ENCODE peak calls at places on chromosomes 6 and 20, in six cellular contexts. X is cardiac muscle cell, V is Peyer's patch, B is uterus, F is A549, G is mucosa of descending colon. L is an unnamed sample.
A peak's percentile ranks its signal among the peaks of the same experiment; 100 is the strongest.

GRCh38 chr6:10460096-10460495 is 45.2 kb upstream of the TFAP2A start:
- DNase-seq in X (no peak), V (no peak), B (no peak), F (no peak), G (no peak), L (no peak)

GRCh38 chr6:6125495-6125894 is 118.8 kb upstream of the NRN1 start:
- DNase-seq in X (peak; percentile 2), V (no peak), B (no peak), F (no peak), G (no peak), L (no peak)

GRCh38 chr20:15220778-15221565 is 883.6 kb upstream of the FLRT3 start:
- DNase-seq in X (no peak), V (no peak), B (no peak), F (no peak), G (no peak), L (no peak)

GRCh38 chr6:47724300-47724699 is 25.9 kb downstream of the ADGRF4 start:
- DNase-seq in X (no peak), V (no peak), B (no peak), F (no peak), G (no peak), L (no peak)

GRCh38 chr6:137808191-137808590 is 58.9 kb upstream of the TNFAIP3 start:
- DNase-seq in X (no peak), V (no peak), B (no peak), F (peak; percentile 19), G (no peak), L (no peak)

GRCh38 chr6:167163476-167164011 is 5.8 kb upstream of the GPR31 start:
- DNase-seq in X (no peak), V (no peak), B (no peak), F (no peak), G (no peak), L (no peak)

GRCh38 chr20:38260378-38261053 is at the start of gene KIAA1755:
- DNase-seq in X (peak; percentile 8), V (peak; percentile 38), B (peak; percentile 59), F (no peak), G (no peak), L (peak; percentile 82)

GRCh38 chr6:166796610-166797009 is 159.7 kb downstream of the RNASET2 start:
- DNase-seq in X (no peak), V (no peak), B (no peak), F (no peak), G (no peak), L (no peak)

GRCh38 chr6:35062676-35063574 is 78.2 kb downstream of the TCP11 start:
- DNase-seq in X (no peak), V (no peak), B (no peak), F (no peak), G (no peak), L (no peak)

GRCh38 chr6:56259682-56260081 is 12.3 kb upstream of the COL21A1 start:
- DNase-seq in X (peak; percentile 54), V (no peak), B (no peak), F (no peak), G (no peak), L (no peak)

GRCh38 chr6:32501016-32501415 is 29.1 kb downstream of the HLA-DRB5 start:
- DNase-seq in X (no peak), V (no peak), B (no peak), F (no peak), G (no peak), L (no peak)

GRCh38 chr6:6678185-6678671 is 89.7 kb downstream of the LY86 start:
- DNase-seq in X (no peak), V (peak; percentile 72), B (no peak), F (peak; percentile 74), G (peak; percentile 69), L (no peak)

GRCh38 chr6:156582509-156582992 is 194.6 kb upstream of the ARID1B start:
- DNase-seq in X (no peak), V (no peak), B (no peak), F (no peak), G (peak; percentile 35), L (no peak)

GRCh38 chr20:6122111-6122872 is 538 bp downstream of the FERMT1 start:
- DNase-seq in X (peak; percentile 72), V (no peak), B (no peak), F (peak; percentile 45), G (peak; percentile 46), L (peak; percentile 72)

GRCh38 chr6:2902470-2902762 is 693 bp downstream of the SERPINB9 start:
- DNase-seq in X (no peak), V (no peak), B (peak; percentile 39), F (no peak), G (no peak), L (no peak)

GRCh38 chr6:50714487-50715379 is 1.4 kb downstream of the TFAP2D start:
- DNase-seq in X (peak; percentile 3), V (no peak), B (no peak), F (no peak), G (no peak), L (no peak)

GRCh38 chr20:22940350-22940749 is 94.8 kb upstream of the SSTR4 start:
- DNase-seq in X (no peak), V (no peak), B (no peak), F (no peak), G (no peak), L (no peak)

GRCh38 chr6:1601616-1602355 is 7.9 kb upstream of the FOXC1 start:
- DNase-seq in X (no peak), V (peak; percentile 40), B (no peak), F (no peak), G (no peak), L (no peak)

GRCh38 chr20:10658051-10658823 is 15.6 kb downstream of the JAG1 start:
- DNase-seq in X (no peak), V (no peak), B (no peak), F (no peak), G (no peak), L (no peak)
- H3K9me3 ChIP-seq in X (no peaks in the 10 kb centered on the region), V (no peaks in the 10 kb centered on the region), B (no peaks in the 10 kb centered on the region), F (no peaks in the 10 kb centered on the region), G (no peaks in the 10 kb centered on the region), L (no peaks in the 10 kb centered on the region)

GRCh38 chr20:52754366-52754765 is 217.8 kb upstream of the TSHZ2 start:
- DNase-seq in X (no peak), V (no peak), B (no peak), F (no peak), G (no peak), L (no peak)
- TF ChIP-seq CTCF in X (no peak), V (no peak), B (no peak), F (no peak), G (no peak), L (no peak)

GRCh38 chr6:170139531-170139930 is 151.3 kb downstream of the DLL1 start:
- DNase-seq in X (no peak), V (peak; percentile 32), B (peak; percentile 5), F (no peak), G (no peak), L (peak; percentile 51)

GRCh38 chr6:170143401-170144150 is 147.3 kb downstream of the DLL1 start:
- DNase-seq in X (no peak), V (peak; percentile 18), B (peak; percentile 0), F (no peak), G (no peak), L (peak; percentile 22)

GRCh38 chr6:170140129-170140528 is 150.7 kb downstream of the DLL1 start:
- DNase-seq in X (no peak), V (peak; percentile 34), B (no peak), F (no peak), G (no peak), L (peak; percentile 20)

GRCh38 chr6:170144952-170145587 is 145.8 kb downstream of the DLL1 start:
- DNase-seq in X (no peak), V (no peak), B (no peak), F (no peak), G (no peak), L (no peak)

GRCh38 chr6:170142559-170142958 is 148.3 kb downstream of the DLL1 start:
- DNase-seq in X (no peak), V (peak; percentile 25), B (no peak), F (no peak), G (no peak), L (peak; percentile 11)
- H3K9me3 ChIP-seq in X (no peaks in the 10 kb centered on the region), V (no peaks in the 10 kb centered on the region), B (no peaks in the 10 kb centered on the region), F (no peaks in the 10 kb centered on the region), G (peaks cover 6% of the 10 kb centered on the region), L (no peaks in the 10 kb centered on the region)

DNA sequence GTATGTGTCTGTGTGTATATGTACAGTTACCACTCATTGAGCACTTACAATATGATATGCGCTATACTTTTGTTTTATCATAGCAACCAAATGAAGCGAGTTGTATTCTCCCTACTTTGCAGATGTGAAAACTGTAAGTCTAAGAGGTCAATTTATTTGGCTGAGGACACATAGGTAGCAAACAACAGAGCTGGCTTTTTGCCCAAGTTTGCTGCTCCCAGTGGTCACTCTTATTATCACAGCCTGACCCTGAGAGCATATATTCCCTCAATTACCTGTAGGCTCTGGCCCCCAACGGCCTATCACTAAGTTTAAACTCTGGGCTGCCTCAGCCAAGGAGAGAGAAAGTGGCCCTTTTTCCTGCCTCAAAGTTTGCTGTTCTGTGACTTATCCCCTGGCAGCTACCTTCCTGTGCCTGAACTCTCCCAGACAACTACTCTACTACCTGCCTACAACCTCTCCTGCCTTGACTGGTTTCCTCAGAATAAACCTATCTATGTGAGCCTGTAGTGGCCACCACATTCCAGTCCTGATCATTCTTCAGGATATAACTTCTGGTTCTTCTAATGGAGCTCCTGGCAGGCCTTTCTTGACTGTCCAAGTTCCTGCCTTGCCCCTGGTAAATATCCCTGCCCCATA is 221.8 kb downstream of the FRK start:
- DNase-seq in X (peak; percentile 33), V (peak; percentile 47), B (no peak), F (peak; percentile 48), G (no peak), L (no peak)
- TF ChIP-seq CTCF in X (peak; percentile 49), V (peak; percentile 20), B (no peak), F (peak; percentile 26), G (no peak), L (peak; percentile 75)

GRCh38 chr6:168410035-168410434 is 30.9 kb upstream of the SMOC2 start:
- DNase-seq in X (no peak), V (no peak), B (no peak), F (no peak), G (no peak), L (no peak)

GRCh38 chr6:168407842-168408241 is 33.1 kb upstream of the SMOC2 start:
- DNase-seq in X (no peak), V (no peak), B (no peak), F (no peak), G (no peak), L (no peak)

GRCh38 chr6:168410554-168411011 is 30.4 kb upstream of the SMOC2 start:
- DNase-seq in X (no peak), V (no peak), B (no peak), F (no peak), G (no peak), L (no peak)

GRCh38 chr6:168411130-168411529 is 29.9 kb upstream of the SMOC2 start:
- DNase-seq in X (no peak), V (no peak), B (no peak), F (no peak), G (no peak), L (no peak)

GRCh38 chr6:168408504-168409136 is 32.4 kb upstream of the SMOC2 start:
- DNase-seq in X (no peak), V (no peak), B (no peak), F (no peak), G (no peak), L (no peak)
- H3K9me3 ChIP-seq in X (no peaks in the 10 kb centered on the region), V (no peaks in the 10 kb centered on the region), B (no peaks in the 10 kb centered on the region), F (no peaks in the 10 kb centered on the region), G (no peaks in the 10 kb centered on the region), L (no peaks in the 10 kb centered on the region)

L was measured in RWPE2.